ENCODE peak calls at places on chromosome 12, in five cellular contexts. N, M, T, G and F are unnamed samples. For H3K4me1, the result is how much of the 10 kb centered on the place peaks cover.

GRCh38 chr12:80190001-80190400 is 90.7 kb downstream of the OTOGL start:
- DNase-seq in G (no peak), M (no peak), N (no peak), T (no peak), F (no peak)

GRCh38 chr12:39935275-39935674 is 170.6 kb downstream of the SLC2A13 start:
- DNase-seq in T (no peak), N (no peak), G (no peak), M (no peak), F (no peak)

GRCh38 chr12:70217416-70217815 is 25.8 kb upstream of the CNOT2 start:
- DNase-seq in G (no peak), T (no peak), N (no peak), M (no peak), F (no peak)

GRCh38 chr12:114774181-114774580 is 90.2 kb upstream of the TBX3 start:
- DNase-seq in M (no peak), G (no peak), N (no peak), T (peak), F (no peak)

GRCh38 chr12:124567673-124568373 is 411 bp upstream of the NCOR2 start:
- DNase-seq in N (peak), T (peak), G (peak), M (peak), F (peak)

GRCh38 chr12:93176166-93176565 is 201.6 kb upstream of the NUDT4 start:
- DNase-seq in T (no peak), M (no peak), G (no peak), N (no peak), F (no peak)

GRCh38 chr12:129961111-129961510 is 57.3 kb upstream of the TMEM132D start:
- DNase-seq in G (no peak), T (no peak), M (no peak), N (no peak), F (no peak)

GRCh38 chr12:121065345-121065744 is 26.3 kb upstream of the OASL start:
- DNase-seq in N (no peak), M (no peak), T (no peak), G (no peak), F (no peak)

GRCh38 chr12:26730546-26731085 is 102.4 kb downstream of the ITPR2 start:
- DNase-seq in N (no peak), T (no peak), G (no peak), M (no peak), F (no peak)

GRCh38 chr12:70849265-70849960 is 71.1 kb downstream of the PTPRR start:
- DNase-seq in N (peak), M (no peak), G (no peak), T (no peak), F (no peak)

GRCh38 chr12:33322519-33322918 is 117.1 kb downstream of the SYT10 start:
- DNase-seq in M (no peak), N (no peak), T (no peak), G (no peak), F (no peak)

GRCh38 chr12:46342562-46343033 is 30.0 kb downstream of the SLC38A2 start:
- DNase-seq in T (no peak), N (peak), G (no peak), M (peak), F (no peak)

GRCh38 chr12:125149160-125150108 is 84.2 kb downstream of the AACS start:
- DNase-seq in N (no peak), G (no peak), M (no peak), T (no peak), F (no peak)

GRCh38 chr12:6839482-6840201 is 1.1 kb upstream of the GNB3 start:
- DNase-seq in T (peak), M (no peak), G (no peak), N (peak), F (no peak)

GRCh38 chr12:5453471-5453870 is 21.6 kb downstream of the NTF3 start:
- DNase-seq in G (no peak), M (no peak), N (no peak), T (peak), F (no peak)

GRCh38 chr12:90075685-90076084 is 367.0 kb upstream of the ATP2B1 start:
- DNase-seq in M (no peak), T (no peak), N (no peak), G (no peak), F (no peak)

GRCh38 chr12:87430444-87430843 is 598.8 kb downstream of the C12orf50 start:
- DNase-seq in N (no peak), G (no peak), T (no peak), M (no peak), F (no peak)

GRCh38 chr12:128381537-128381936 is 114.6 kb downstream of the TMEM132C start:
- DNase-seq in N (no peak), G (no peak), T (no peak), M (no peak), F (no peak)

GRCh38 chr12:104138747-104139186 is 757 bp upstream of the NFYB start:
- DNase-seq in G (no peak), N (peak), M (peak), T (no peak), F (no peak)

GRCh38 chr12:127600211-127600610 is 666.8 kb upstream of the TMEM132C start:
- DNase-seq in T (no peak), M (no peak), N (no peak), G (no peak), F (no peak)

GRCh38 chr12:120231316-120232011 is 30.6 kb upstream of the RPLP0 start:
- DNase-seq in G (peak), T (peak), M (peak), N (peak), F (peak)

GRCh38 chr12:122018457-122018856 is 3.2 kb upstream of the BCL7A start:
- DNase-seq in G (no peak), N (no peak), M (no peak), T (no peak), F (no peak)

GRCh38 chr12:92987846-92988621 is 58.9 kb upstream of the EEA1 start:
- DNase-seq in G (no peak), M (no peak), N (peak), T (no peak), F (no peak)

GRCh38 chr12:49189731-49190314 is 943 bp upstream of the TUBA1A start:
- DNase-seq in N (no peak), M (no peak), G (no peak), T (no peak), F (no peak)

GRCh38 chr12:39830862-39831520 is 211.4 kb upstream of the ABCD2 start:
- DNase-seq in G (no peak), T (no peak), N (no peak), M (no peak), F (no peak)

GRCh38 chr12:24222968-24223367 is 273.5 kb upstream of the SOX5 start:
- DNase-seq in M (no peak), G (no peak), T (no peak), N (no peak), F (no peak)

GRCh38 chr12:105724651-105725050 is 394.2 kb downstream of the C12orf75 start:
- DNase-seq in T (no peak), G (no peak), N (no peak), M (no peak), F (no peak)

GRCh38 chr12:124776126-124776513 is 87.5 kb downstream of the SCARB1 start:
- DNase-seq in T (no peak), G (no peak), M (no peak), N (no peak), F (no peak)

GRCh38 chr12:6390084-6390799 is 6.3 kb downstream of the LTBR start:
- DNase-seq in G (peak), T (no peak), M (no peak), N (no peak), F (peak)

GRCh38 chr12:111819191-111820158 is 22.6 kb upstream of the MAPKAPK5 start:
- DNase-seq in T (no peak), N (no peak), M (no peak), G (no peak), F (no peak)

GRCh38 chr12:124488520-124488919 is 78.9 kb downstream of the NCOR2 start:
- DNase-seq in T (no peak), M (no peak), N (no peak), G (peak), F (no peak)

GRCh38 chr12:24730461-24730896 is 218.4 kb downstream of the BCAT1 start:
- DNase-seq in M (no peak), N (no peak), T (no peak), G (no peak), F (no peak)

GRCh38 chr12:12998248-12998647 is 1.8 kb downstream of the HEBP1 start:
- DNase-seq in M (no peak), N (no peak), G (no peak), T (no peak), F (no peak)

GRCh38 chr12:124852329-124852831 is 11.3 kb downstream of the SCARB1 start:
- DNase-seq in T (peak), G (peak), M (no peak), N (no peak), F (no peak)

GRCh38 chr12:100189241-100190012 is 11.2 kb upstream of the ACTR6 start:
- DNase-seq in N (no peak), T (no peak), G (no peak), M (no peak), F (no peak)

GRCh38 chr12:113094738-113095137 is 38.2 kb downstream of the DTX1 start:
- DNase-seq in M (no peak), G (peak), N (no peak), T (no peak), F (peak)

GRCh38 chr12:69661386-69661785 is 37.7 kb downstream of the BEST3 start:
- DNase-seq in M (no peak), T (no peak), G (no peak), N (no peak), F (no peak)

GRCh38 chr12:111055181-111055880 is 135.0 kb upstream of the MYL2 start:
- DNase-seq in T (peak), G (no peak), M (no peak), N (no peak), F (peak)

GRCh38 chr12:14010989-14011388 is 29.6 kb upstream of the GRIN2B start:
- DNase-seq in T (no peak), M (no peak), N (no peak), G (no peak), F (no peak)
- H3K4me1 ChIP-seq in T (under half), M (under half), N (under half), G (under half), F (under half)

GRCh38 chr12:10998204-10998603 is at the start of gene TAS2R20:
- DNase-seq in M (no peak), N (no peak), T (no peak), G (no peak), F (no peak)
- H3K4me1 ChIP-seq in M (under half), N (under half), T (under half), G (under half), F (under half)

GRCh38 chr12:43066471-43066870 is 476.9 kb upstream of the PRICKLE1 start:
- DNase-seq in M (no peak), G (no peak), T (no peak), N (no peak), F (no peak)
- H3K4me1 ChIP-seq in M (under half), G (under half), T (under half), N (under half), F (under half)

GRCh38 chr12:68455676-68456345 is 123.6 kb upstream of the MDM1 start:
- DNase-seq in N (no peak), M (no peak), T (peak), G (peak), F (no peak)
- H3K4me1 ChIP-seq in N (under half), M (under half), T (under half), G (half or more), F (under half)

GRCh38 chr12:108850854-108851573 is 6.4 kb downstream of the SSH1 start:
- DNase-seq in M (peak), N (no peak), G (no peak), T (peak), F (peak)
- H3K4me1 ChIP-seq in M (under half), N (under half), G (half or more), T (under half), F (under half)

DNA sequence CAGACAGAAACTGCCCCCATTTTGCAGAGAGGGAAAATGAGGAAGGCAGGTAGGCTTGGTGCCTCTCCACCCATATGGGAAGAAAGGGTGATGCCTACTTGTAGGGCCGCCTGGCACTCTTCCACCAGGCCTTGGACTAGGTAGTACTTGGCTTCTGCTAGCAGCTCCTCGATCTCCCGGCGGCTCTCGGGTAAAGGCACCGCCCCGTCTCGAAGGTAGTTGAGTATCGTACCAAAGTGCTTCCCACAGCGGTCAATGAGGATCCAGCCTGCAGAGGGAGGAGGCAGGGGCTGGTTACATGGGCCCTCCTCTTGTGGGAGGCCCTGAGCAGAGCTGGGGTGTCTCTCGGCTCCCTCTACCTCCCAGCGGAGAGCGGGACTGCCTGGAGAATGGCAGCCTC is 16.6 kb downstream of the KCTD10 start:
- DNase-seq in M (no peak), N (no peak), G (peak), T (no peak), F (peak)
- H3K4me1 ChIP-seq in M (under half), N (half or more), G (half or more), T (under half), F (half or more)

GRCh38 chr12:88574278-88574677 is 6.0 kb downstream of the KITLG start:
- DNase-seq in G (no peak), M (peak), T (no peak), N (no peak), F (no peak)
- H3K4me1 ChIP-seq in G (under half), M (under half), T (under half), N (half or more), F (under half)

GRCh38 chr12:106975098-106975497 is 11.8 kb downstream of the MTERF2 start:
- DNase-seq in M (no peak), N (no peak), G (no peak), T (no peak), F (no peak)

GRCh38 chr12:106976013-106976658 is 10.8 kb downstream of the MTERF2 start:
- DNase-seq in G (no peak), N (no peak), T (no peak), M (no peak), F (no peak)

GRCh38 chr12:106980944-106981343 is 6.0 kb downstream of the MTERF2 start:
- DNase-seq in G (peak), N (no peak), M (no peak), T (no peak), F (peak)

GRCh38 chr12:106976668-106977067 is 10.3 kb downstream of the MTERF2 start:
- DNase-seq in N (no peak), T (no peak), M (no peak), G (no peak), F (no peak)

DNA sequence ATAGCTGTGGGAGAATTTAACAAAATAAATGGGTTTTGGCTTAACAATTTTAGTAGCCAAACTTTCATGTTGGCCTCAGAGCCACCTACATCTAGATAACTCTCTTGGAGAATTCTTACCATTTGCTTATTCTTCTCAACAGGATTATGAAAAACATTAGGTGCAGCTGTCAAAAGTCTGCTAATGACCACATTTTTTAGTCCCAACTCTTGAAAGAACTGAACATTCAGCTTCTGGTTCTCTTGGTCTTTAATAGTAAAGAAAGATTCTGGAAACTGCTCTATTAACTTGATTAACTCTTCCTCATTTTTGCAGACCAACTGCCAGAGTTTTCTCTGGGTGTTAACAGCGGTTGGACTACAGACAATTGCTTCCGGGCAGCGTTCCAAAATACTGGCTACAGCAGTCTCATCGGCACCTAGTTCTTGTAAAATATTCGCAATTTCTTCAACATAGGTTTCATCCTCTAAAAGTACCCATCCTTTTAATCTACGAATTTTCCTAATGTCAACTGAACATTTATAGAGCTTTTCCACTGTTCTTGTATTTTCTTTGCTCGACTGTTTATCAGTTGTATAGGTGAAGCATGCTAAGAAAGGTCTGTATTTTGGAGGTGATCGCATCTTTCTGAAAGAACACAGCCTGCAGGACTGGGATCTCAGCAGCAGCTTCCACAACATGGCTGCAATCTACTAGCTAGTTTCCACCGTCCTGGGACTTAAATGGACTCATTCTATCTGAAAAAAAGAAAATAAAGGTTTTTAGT is 8.7 kb downstream of the MTERF2 start:
- DNase-seq in N (no peak), M (peak), T (no peak), G (no peak), F (peak)
- H3K4me1 ChIP-seq in N (under half), M (under half), T (under half), G (under half), F (under half)

DNA sequence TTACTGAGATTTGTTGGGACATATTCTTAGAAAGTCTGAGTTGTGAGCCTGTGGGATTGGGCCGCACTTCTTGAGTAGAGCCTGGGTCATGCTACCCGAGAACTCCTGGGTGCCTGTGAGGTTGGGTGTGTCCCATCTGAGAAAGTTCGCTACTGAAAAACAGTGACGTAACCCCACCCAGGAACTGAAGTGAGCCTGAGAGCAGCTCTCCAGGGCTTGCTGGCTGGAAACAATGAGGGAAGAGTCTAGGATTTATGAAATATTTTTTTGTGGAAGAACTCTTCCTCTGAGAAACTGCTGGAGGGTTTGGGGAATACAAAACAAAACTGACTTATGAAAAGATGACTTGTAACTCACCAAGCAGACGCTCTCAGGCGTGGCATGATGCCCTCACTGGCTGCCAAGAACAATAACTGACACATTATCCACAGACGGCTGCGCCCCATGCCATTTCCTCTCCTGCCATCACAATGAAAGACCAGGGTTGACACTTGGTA is 69.2 kb downstream of the RASSF3 start:
- DNase-seq in G (no peak), T (peak), N (no peak), M (peak), F (peak)
- H3K4me1 ChIP-seq in G (half or more), T (half or more), N (under half), M (under half), F (under half)

GRCh38 chr12:123056709-123057108 is 76.2 kb downstream of the ARL6IP4 start:
- DNase-seq in T (no peak), G (no peak), N (no peak), M (no peak), F (no peak)

GRCh38 chr12:123058471-123058870 is 78.0 kb downstream of the ARL6IP4 start:
- DNase-seq in M (no peak), N (no peak), T (no peak), G (no peak), F (no peak)

GRCh38 chr12:123057505-123058265 is 77.2 kb downstream of the ARL6IP4 start:
- DNase-seq in M (no peak), T (no peak), G (peak), N (no peak), F (no peak)

GRCh38 chr12:123059501-123059900 is 79.0 kb downstream of the ARL6IP4 start:
- DNase-seq in N (no peak), G (no peak), M (no peak), T (no peak), F (no peak)

DNA sequence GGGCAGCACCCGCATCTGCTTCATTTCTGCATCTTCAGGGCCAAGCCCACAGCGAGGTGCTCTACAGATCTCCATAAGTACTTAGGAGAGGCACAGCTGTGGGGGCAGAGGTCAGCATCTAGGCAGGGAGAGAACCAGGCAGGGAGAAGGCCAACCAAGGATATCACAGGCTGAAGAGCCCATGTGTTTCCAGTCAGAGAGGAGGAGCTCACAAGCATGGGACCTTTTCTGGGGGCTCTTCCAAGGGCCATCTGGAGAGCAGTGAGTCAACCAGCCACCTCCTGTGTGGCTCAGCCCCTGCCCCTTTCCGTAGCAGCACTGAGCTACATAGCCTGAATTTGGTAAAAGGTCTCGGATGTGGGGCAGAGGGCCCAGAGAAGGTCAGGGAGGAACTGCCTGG is 78.5 kb downstream of the ARL6IP4 start:
- DNase-seq in T (no peak), G (no peak), N (no peak), M (no peak), F (no peak)
- H3K4me1 ChIP-seq in T (under half), G (half or more), N (under half), M (under half), F (under half)